ENCODE peak calls at places on chromosomes 13 and 19, in nine cellular contexts. C, K, W, H, R, M, J, I and D are unnamed samples.
A peak's percentile ranks its signal among the peaks of the same experiment; 100 is the strongest.

GRCh38 chr13:49371943-49372636 is 71.8 kb downstream of the CAB39L start:
- DNase-seq in C (no peak), K (no peak), W (no peak), H (no peak), R (no peak), M (no peak), J (no peak), I (no peak), D (no peak)

GRCh38 chr13:30341815-30342570 is 34.6 kb upstream of the KATNAL1 start:
- DNase-seq in C (peak; percentile 74), K (peak; percentile 96), W (peak; percentile 94), H (no peak), R (peak; percentile 81), M (peak; percentile 85), J (peak; percentile 85), I (peak; percentile 84), D (no peak)

GRCh38 chr19:58555920-58556632 is 1.2 kb upstream of the CHMP2A start:
- DNase-seq in C (peak; percentile 42), K (no peak), W (peak; percentile 61), H (no peak), R (no peak), M (no peak), J (no peak), I (no peak), D (no peak)

GRCh38 chr19:42076375-42076944 is 494 bp downstream of the ZNF574 start:
- DNase-seq in C (no peak), K (peak; percentile 39), W (peak; percentile 75), H (no peak), R (no peak), M (no peak), J (no peak), I (no peak), D (peak; percentile 49)

GRCh38 chr19:55443045-55443823 is at the start of gene SHISA7:
- DNase-seq in C (no peak), K (no peak), W (no peak), H (no peak), R (no peak), M (no peak), J (no peak), I (no peak), D (peak; percentile 54)

GRCh38 chr19:45385392-45386221 is 15.2 kb upstream of the ERCC2 start:
- DNase-seq in C (no peak), K (no peak), W (no peak), H (no peak), R (no peak), M (no peak), J (no peak), I (no peak), D (no peak)

GRCh38 chr13:94999871-95000270 is 287.5 kb upstream of the SOX21 start:
- DNase-seq in C (no peak), K (peak; percentile 3), W (no peak), H (no peak), R (no peak), M (no peak), J (no peak), I (no peak), D (no peak)

GRCh38 chr19:6241680-6242079 is 38.1 kb downstream of the MLLT1 start:
- DNase-seq in C (peak; percentile 24), K (no peak), W (no peak), H (no peak), R (no peak), M (peak; percentile 63), J (no peak), I (no peak), D (no peak)

GRCh38 chr19:861756-862528 is 2.5 kb downstream of the CFD start:
- DNase-seq in C (peak; percentile 67), K (peak; percentile 74), W (no peak), H (peak; percentile 43), R (no peak), M (peak; percentile 86), J (no peak), I (peak; percentile 81), D (peak; percentile 47)

GRCh38 chr13:114025432-114026127 is 51.7 kb upstream of the C13orf46 start:
- DNase-seq in C (no peak), K (peak; percentile 24), W (no peak), H (no peak), R (no peak), M (no peak), J (no peak), I (peak; percentile 69), D (peak; percentile 75)

GRCh38 chr13:64993514-64994164 is 2236.5 kb downstream of the PCDH9 start:
- DNase-seq in C (no peak), K (no peak), W (no peak), H (no peak), R (no peak), M (no peak), J (no peak), I (no peak), D (no peak)

GRCh38 chr19:10167459-10167858 is 27.3 kb downstream of the DNMT1 start:
- DNase-seq in C (no peak), K (no peak), W (no peak), H (no peak), R (no peak), M (no peak), J (no peak), I (no peak), D (no peak)

GRCh38 chr13:33678906-33679657 is 138.9 kb upstream of the RFC3 start:
- DNase-seq in C (peak; percentile 38), K (no peak), W (peak; percentile 73), H (no peak), R (peak; percentile 35), M (peak; percentile 72), J (no peak), I (peak; percentile 66), D (no peak)

GRCh38 chr19:15623711-15624318 is 8.8 kb downstream of the CYP4F8 start:
- DNase-seq in C (no peak), K (no peak), W (no peak), H (no peak), R (no peak), M (no peak), J (no peak), I (no peak), D (no peak)

GRCh38 chr19:8054169-8054568 is 1.6 kb downstream of the CCL25 start:
- DNase-seq in C (no peak), K (no peak), W (no peak), H (no peak), R (no peak), M (no peak), J (no peak), I (no peak), D (no peak)

GRCh38 chr19:41882568-41883462 is at the start of gene ARHGEF1:
- DNase-seq in C (peak; percentile 38), K (peak; percentile 58), W (no peak), H (no peak), R (no peak), M (peak; percentile 92), J (no peak), I (peak; percentile 88), D (no peak)

GRCh38 chr19:51691122-51692064 is 1.7 kb upstream of the SPACA6 start:
- DNase-seq in C (no peak), K (peak; percentile 33), W (no peak), H (no peak), R (no peak), M (no peak), J (no peak), I (no peak), D (no peak)

GRCh38 chr13:111179908-111180756 is 65.0 kb downstream of the ARHGEF7 start:
- DNase-seq in C (no peak), K (peak; percentile 42), W (no peak), H (no peak), R (no peak), M (no peak), J (no peak), I (no peak), D (no peak)
- H3K4me3 ChIP-seq in C (no peak overlapping the region), K (no peak overlapping the region), W (no peak overlapping the region), H (no peak overlapping the region), R (no peak overlapping the region), M (no peak overlapping the region), J (no peak overlapping the region), I (no peak overlapping the region), D (no peak overlapping the region)

GRCh38 chr19:2721570-2722540 is 683 bp upstream of the DIRAS1 start:
- DNase-seq in C (no peak), K (no peak), W (no peak), H (no peak), R (no peak), M (no peak), J (no peak), I (peak; percentile 44), D (no peak)
- H3K4me3 ChIP-seq in C (no peak overlapping the region), K (peak overlapping the region; percentile 69), W (peak overlapping the region; percentile 19), H (peak overlapping the region; percentile 74), R (peak overlapping the region; percentile 47), M (peak overlapping the region; percentile 26), J (peak overlapping the region; percentile 62), I (peak overlapping the region; percentile 46), D (peak overlapping the region; percentile 47)

GRCh38 chr13:76925115-76925514 is 23.2 kb upstream of the ACOD1 start:
- DNase-seq in C (no peak), K (no peak), W (no peak), H (no peak), R (no peak), M (no peak), J (no peak), I (no peak), D (no peak)
- H3K4me3 ChIP-seq in C (no peak overlapping the region), K (no peak overlapping the region), W (no peak overlapping the region), H (no peak overlapping the region), R (no peak overlapping the region), M (no peak overlapping the region), J (no peak overlapping the region), I (no peak overlapping the region), D (no peak overlapping the region)

GRCh38 chr13:40618581-40619478 is 47.6 kb downstream of the FOXO1 start:
- DNase-seq in C (no peak), K (no peak), W (no peak), H (no peak), R (no peak), M (no peak), J (no peak), I (no peak), D (no peak)

GRCh38 chr13:40619479-40619814 is 47.0 kb downstream of the FOXO1 start:
- DNase-seq in C (no peak), K (no peak), W (no peak), H (no peak), R (no peak), M (no peak), J (no peak), I (no peak), D (no peak)

GRCh38 chr13:40622761-40623160 is 43.7 kb downstream of the FOXO1 start:
- DNase-seq in C (no peak), K (no peak), W (no peak), H (no peak), R (no peak), M (no peak), J (no peak), I (no peak), D (no peak)

GRCh38 chr13:40624338-40624737 is 42.1 kb downstream of the FOXO1 start:
- DNase-seq in C (no peak), K (no peak), W (no peak), H (no peak), R (peak; percentile 13), M (no peak), J (no peak), I (no peak), D (no peak)

DNA sequence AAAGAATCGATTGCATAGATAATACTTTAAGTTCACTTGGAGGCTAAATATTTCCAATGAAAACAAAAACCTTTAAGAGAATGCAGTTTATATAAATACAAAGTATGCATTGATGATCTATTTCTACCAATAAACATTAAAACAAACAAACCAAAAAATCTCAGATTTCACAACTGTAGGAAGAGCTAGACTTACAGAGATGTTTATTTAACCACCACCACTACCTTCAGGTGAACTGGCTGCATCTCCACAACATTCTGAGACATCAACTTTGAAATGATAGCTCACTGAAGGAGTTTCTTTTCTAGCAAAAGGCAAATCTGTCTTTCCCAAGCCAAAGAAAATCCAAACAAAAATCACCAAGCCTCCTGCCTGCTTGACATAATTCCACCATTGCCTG is 44.2 kb downstream of the FOXO1 start:
- DNase-seq in C (no peak), K (no peak), W (no peak), H (no peak), R (no peak), M (no peak), J (no peak), I (no peak), D (no peak)
- H3K4me3 ChIP-seq in C (no peak overlapping the region), K (no peak overlapping the region), W (no peak overlapping the region), H (no peak overlapping the region), R (no peak overlapping the region), M (no peak overlapping the region), J (no peak overlapping the region), I (no peak overlapping the region), D (no peak overlapping the region)